ENCODE peak calls at places on chromosome 15, in seven cellular contexts. W is NCI-H1092 treated with DMSO at 0.1 percent for 48 hours, U is myocyte, D is fibroblast of pulmonary artery, L is RWPE2, H is Right ventricle myocardium superior, I is right atrium auricular region. S is an unnamed sample.

GRCh38 chr15:35925634-35926380 is 379.8 kb upstream of the DPH6 start:
- DNase-seq in L (no peak), U (no peak), W (no peak), H (no peak), D (peak), I (no peak), S (no peak)

GRCh38 chr15:79978694-79979519 is 7.9 kb upstream of the BCL2A1 start:
- DNase-seq in H (no peak), I (peak), L (no peak), W (no peak), U (peak), D (peak), S (no peak)

GRCh38 chr15:36671017-36671416 is 91.6 kb downstream of the CDIN1 start:
- DNase-seq in U (no peak), W (no peak), H (no peak), D (no peak), I (no peak), L (no peak), S (no peak)

GRCh38 chr15:92343869-92344643 is 49.6 kb upstream of the ST8SIA2 start:
- DNase-seq in L (no peak), D (no peak), U (peak), I (no peak), H (peak), W (peak), S (no peak)

GRCh38 chr15:39472661-39473657 is 107.9 kb upstream of the THBS1 start:
- DNase-seq in H (peak), U (no peak), W (no peak), L (no peak), I (peak), D (peak), S (peak)

GRCh38 chr15:93308026-93308670 is 219.1 kb upstream of the RGMA start:
- DNase-seq in U (no peak), H (no peak), D (no peak), L (no peak), I (no peak), W (peak), S (no peak)

GRCh38 chr15:93035092-93035915 is 53.7 kb downstream of the RGMA start:
- DNase-seq in H (peak), D (no peak), U (no peak), I (no peak), L (peak), W (no peak), S (no peak)

GRCh38 chr15:69145694-69146492 is 14.5 kb upstream of the GLCE start:
- DNase-seq in W (no peak), I (no peak), U (no peak), H (no peak), D (peak), L (no peak), S (no peak)

GRCh38 chr15:69648215-69648614 is 195.6 kb downstream of the RPLP1 start:
- DNase-seq in D (no peak), I (no peak), U (peak), H (no peak), W (peak), L (peak), S (no peak)

GRCh38 chr15:93942140-93942808 is 289.1 kb upstream of the MCTP2 start:
- DNase-seq in W (peak), D (no peak), L (no peak), U (no peak), I (no peak), H (no peak), S (no peak)

GRCh38 chr15:84878504-84878903 is 6.0 kb upstream of the SLC28A1 start:
- DNase-seq in W (peak), I (peak), H (peak), D (peak), U (peak), L (no peak), S (peak)